ENCODE peak calls at places on chromosomes 6 and 20, in eight cellular contexts. I, D, M, F, C, R, K and J are unnamed samples.

GRCh38 chr20:15703171-15703911 is 869.9 kb downstream of the KIF16B start:
- DNase-seq in C (no peak), F (no peak), I (no peak), M (no peak), R (peak), D (peak), K (no peak), J (no peak)

GRCh38 chr6:31781244-31782125 is 4.4 kb upstream of the VWA7 start:
- DNase-seq in M (no peak), I (no peak), K (no peak), D (no peak), R (no peak), F (no peak), C (no peak), J (no peak)

GRCh38 chr6:41604006-41604405 is 34.3 kb upstream of the MDFI start:
- DNase-seq in R (no peak), M (no peak), F (no peak), C (no peak), K (no peak), I (no peak), D (no peak), J (no peak)

GRCh38 chr20:57498425-57499400 is 26.2 kb downstream of the CTCFL start:
- DNase-seq in R (peak), I (no peak), F (peak), D (peak), M (peak), K (no peak), C (no peak), J (no peak)

GRCh38 chr20:34712525-34713192 is 8.5 kb downstream of the TP53INP2 start:
- DNase-seq in D (no peak), I (no peak), R (no peak), K (no peak), F (no peak), C (no peak), M (no peak), J (no peak)

GRCh38 chr6:69729870-69730449 is 66.8 kb downstream of the LMBRD1 start:
- DNase-seq in I (no peak), F (no peak), C (no peak), D (no peak), M (peak), R (peak), K (no peak), J (no peak)

GRCh38 chr20:59122377-59122932 is 41.2 kb upstream of the ZNF831 start:
- DNase-seq in C (no peak), F (no peak), M (no peak), I (no peak), R (no peak), D (no peak), K (no peak), J (no peak)

GRCh38 chr6:109491207-109491938 is 8.4 kb upstream of the ZBTB24 start:
- DNase-seq in M (no peak), F (no peak), R (no peak), C (no peak), D (no peak), K (no peak), I (no peak), J (no peak)

GRCh38 chr6:73180076-73180717 is 45.1 kb downstream of the KHDC1L start:
- DNase-seq in I (no peak), F (no peak), R (peak), K (no peak), D (no peak), C (no peak), M (peak), J (no peak)

GRCh38 chr6:163249651-163250101 is 164.8 kb upstream of the QKI start:
- DNase-seq in D (no peak), K (no peak), M (peak), I (no peak), C (no peak), F (no peak), R (peak), J (no peak)

GRCh38 chr6:89375427-89375868 is 22.9 kb upstream of the UBE2J1 start:
- DNase-seq in D (no peak), K (no peak), I (peak), C (no peak), M (peak), R (peak), F (peak), J (peak)

GRCh38 chr20:63314566-63315239 is 21.7 kb downstream of the COL20A1 start:
- DNase-seq in D (no peak), R (no peak), M (no peak), K (no peak), I (no peak), C (peak), F (peak), J (peak)

GRCh38 chr6:16670183-16670582 is 91.1 kb downstream of the ATXN1 start:
- DNase-seq in R (no peak), I (no peak), K (peak), D (no peak), C (no peak), M (no peak), F (peak), J (no peak)

GRCh38 chr6:100153656-100154055 is 159.6 kb upstream of the MCHR2 start:
- DNase-seq in D (no peak), C (no peak), I (no peak), R (no peak), K (no peak), M (no peak), F (no peak), J (no peak)

GRCh38 chr6:150622941-150623874 is 23.5 kb downstream of the PLEKHG1 start:
- DNase-seq in M (peak), R (no peak), D (no peak), F (no peak), C (no peak), K (no peak), I (no peak), J (no peak)

GRCh38 chr20:45307076-45307645 is 521 bp downstream of the RBPJL start:
- DNase-seq in K (no peak), F (no peak), R (no peak), M (no peak), C (no peak), I (no peak), D (no peak), J (no peak)

GRCh38 chr6:6678185-6678671 is 89.7 kb downstream of the LY86 start:
- DNase-seq in M (no peak), K (no peak), F (no peak), I (no peak), R (peak), D (peak), C (no peak), J (no peak)

GRCh38 chr6:436308-437041 is 44.9 kb downstream of the IRF4 start:
- DNase-seq in F (no peak), R (peak), K (peak), I (no peak), C (no peak), M (peak), D (peak), J (peak)

GRCh38 chr6:97405818-97406409 is 122.9 kb upstream of the MMS22L start:
- DNase-seq in D (no peak), F (no peak), R (no peak), K (no peak), C (no peak), I (no peak), M (peak), J (no peak)

GRCh38 chr20:56175884-56176283 is 72.6 kb upstream of the MC3R start:
- DNase-seq in C (no peak), M (no peak), D (no peak), I (no peak), R (no peak), F (no peak), K (no peak), J (no peak)

GRCh38 chr6:19736066-19736465 is 101.1 kb upstream of the ID4 start:
- DNase-seq in C (no peak), K (no peak), I (no peak), F (no peak), D (no peak), M (no peak), R (no peak), J (no peak)

GRCh38 chr6:63493557-63493956 is 78.7 kb upstream of the LOC128125822 start:
- DNase-seq in K (no peak), M (no peak), D (no peak), I (no peak), R (no peak), C (no peak), F (no peak), J (no peak)

GRCh38 chr6:32838114-32838958 is at the start of gene TAP2:
- DNase-seq in F (peak), R (peak), I (peak), C (peak), M (peak), D (peak), K (peak), J (peak)

GRCh38 chr6:126064257-126064993 is 78.1 kb downstream of the TRMT11 start:
- DNase-seq in D (no peak), K (no peak), C (no peak), R (no peak), F (no peak), M (no peak), I (no peak), J (no peak)